ENCODE peak calls at places on chromosomes 16 and 17, in ten cellular contexts. N is endothelial cell of umbilical vein; T is sigmoid colon; H is lower lobe of right lung; X is fibroblast of lung; O is lung; E is thoracic aorta; P is H9; I is CD8-positive, alpha-beta T cell; G is osteoblast. U is an unnamed sample.

GRCh38 chr16:50298075-50298460 is 31.7 kb downstream of the ADCY7 start:
- DNase-seq in H (no peak), P (peak), O (no peak), N (no peak), T (peak), I (no peak), X (no peak), E (no peak), G (no peak), U (peak)

GRCh38 chr17:79024901-79025737 is 1.1 kb downstream of the C1QTNF1 start:
- DNase-seq in O (no peak), E (no peak), P (no peak), T (peak), H (no peak), N (no peak), I (no peak), X (no peak), G (peak), U (no peak)

GRCh38 chr16:57723170-57723569 is 12.4 kb upstream of the KATNB1 start:
- DNase-seq in P (peak), I (no peak), T (no peak), G (no peak), E (no peak), X (no peak), H (no peak), N (peak), O (no peak), U (no peak)

GRCh38 chr16:50756466-50756865 is 14.6 kb downstream of the CYLD start:
- DNase-seq in T (no peak), X (no peak), O (no peak), I (no peak), N (no peak), G (no peak), P (no peak), E (no peak), H (no peak), U (no peak)

GRCh38 chr16:82852388-82852998 is 225.7 kb downstream of the CDH13 start:
- DNase-seq in H (no peak), O (no peak), T (no peak), E (no peak), I (no peak), P (no peak), G (no peak), N (no peak), X (no peak), U (no peak)

GRCh38 chr16:2895813-2896212 is 12.8 kb downstream of the FLYWCH2 start:
- DNase-seq in T (no peak), E (no peak), N (no peak), G (peak), P (no peak), I (no peak), O (no peak), H (peak), X (no peak), U (peak)

GRCh38 chr16:49488336-49488735 is 114.7 kb downstream of the C16orf78 start:
- DNase-seq in H (peak), I (no peak), X (no peak), E (no peak), G (peak), T (peak), O (no peak), P (no peak), N (no peak), U (no peak)

GRCh38 chr16:10171225-10171624 is 11.0 kb downstream of the GRIN2A start:
- DNase-seq in N (no peak), X (no peak), O (no peak), E (no peak), H (no peak), T (no peak), G (no peak), P (no peak), I (no peak), U (no peak)

GRCh38 chr17:49442051-49442450 is 27.4 kb upstream of the PHB1 start:
- DNase-seq in E (no peak), G (no peak), I (no peak), P (no peak), N (no peak), O (no peak), X (no peak), H (no peak), T (no peak), U (no peak)

GRCh38 chr16:75043175-75043937 is 44.5 kb downstream of the ZNRF1 start:
- DNase-seq in P (no peak), X (no peak), T (no peak), N (peak), H (no peak), G (no peak), O (no peak), I (no peak), E (no peak), U (no peak)

GRCh38 chr16:24689128-24689527 is 40.3 kb upstream of the TNRC6A start:
- DNase-seq in P (peak), O (no peak), E (no peak), I (no peak), G (peak), H (no peak), N (peak), T (no peak), X (peak), U (no peak)

GRCh38 chr16:54325616-54326265 is 39.2 kb upstream of the IRX3 start:
- DNase-seq in H (no peak), G (no peak), O (no peak), P (no peak), N (no peak), T (peak), E (no peak), X (no peak), I (no peak), U (no peak)

GRCh38 chr16:2089676-2090480 is 42.1 kb downstream of the TSC2 start:
- DNase-seq in E (no peak), T (no peak), O (no peak), G (no peak), N (no peak), I (no peak), H (no peak), X (no peak), P (no peak), U (no peak)

GRCh38 chr16:50297301-50298074 is 31.1 kb downstream of the ADCY7 start:
- DNase-seq in P (peak), G (peak), N (no peak), T (peak), I (no peak), H (peak), X (no peak), E (no peak), O (no peak), U (peak)

GRCh38 chr16:69796285-69797118 is 34.4 kb downstream of the WWP2 start:
- DNase-seq in O (peak), G (peak), X (peak), H (no peak), I (no peak), T (peak), N (peak), E (no peak), P (peak), U (no peak)

GRCh38 chr17:42459983-42460300 is 1.3 kb downstream of the ATP6V0A1 start:
- DNase-seq in P (no peak), I (no peak), O (no peak), H (no peak), E (no peak), N (peak), G (peak), T (no peak), X (peak), U (no peak)

GRCh38 chr16:79810449-79811189 is 210.1 kb upstream of the MAF start:
- DNase-seq in O (no peak), T (no peak), P (no peak), G (no peak), H (no peak), E (no peak), I (no peak), N (no peak), X (no peak), U (no peak)

GRCh38 chr16:52488837-52489289 is 58.1 kb downstream of the TOX3 start:
- DNase-seq in N (no peak), H (no peak), P (no peak), X (no peak), T (no peak), O (no peak), G (no peak), E (no peak), I (no peak), U (no peak)

GRCh38 chr16:13793788-13794461 is 126.0 kb upstream of the ERCC4 start:
- DNase-seq in G (no peak), E (no peak), H (no peak), I (no peak), N (no peak), O (no peak), P (no peak), X (no peak), T (peak), U (no peak)

GRCh38 chr16:68417711-68418301 is 30.5 kb downstream of the SMPD3 start:
- DNase-seq in T (no peak), E (no peak), H (peak), I (peak), X (no peak), P (no peak), O (peak), G (no peak), N (peak), U (no peak)

GRCh38 chr17:1469231-1469852 is 13.3 kb upstream of the CRK start:
- DNase-seq in P (peak), X (no peak), G (peak), H (no peak), E (no peak), I (no peak), T (no peak), O (no peak), N (no peak), U (no peak)

GRCh38 chr17:78820841-78821240 is 19.8 kb downstream of the USP36 start:
- DNase-seq in E (no peak), O (no peak), P (no peak), T (no peak), H (peak), G (no peak), X (no peak), N (no peak), I (no peak), U (no peak)

GRCh38 chr17:72077326-72077960 is 43.4 kb upstream of the SOX9 start:
- DNase-seq in E (no peak), I (no peak), P (no peak), O (no peak), T (no peak), X (no peak), G (no peak), N (no peak), H (no peak), U (no peak)
- TF ChIP-seq CTCF in E (no peak), I (no peak), P (peak), O (no peak), T (no peak), X (peak), G (peak), N (no peak), H (no peak), U (no peak)

GRCh38 chr17:17827826-17828621 is 8.8 kb downstream of the SREBF1 start:
- DNase-seq in H (no peak), P (no peak), N (no peak), E (no peak), I (no peak), X (no peak), G (no peak), O (no peak), T (no peak), U (no peak)

GRCh38 chr17:17830740-17831207 is 6.0 kb downstream of the SREBF1 start:
- DNase-seq in P (no peak), N (no peak), T (no peak), X (no peak), O (no peak), G (no peak), I (no peak), H (no peak), E (no peak), U (no peak)

GRCh38 chr17:17831208-17832039 is 5.4 kb downstream of the SREBF1 start:
- DNase-seq in T (no peak), P (no peak), G (no peak), I (no peak), E (no peak), H (no peak), O (no peak), N (no peak), X (no peak), U (no peak)

GRCh38 chr17:17832040-17832363 is 4.8 kb downstream of the SREBF1 start:
- DNase-seq in I (no peak), N (no peak), E (no peak), T (no peak), G (no peak), H (no peak), X (no peak), P (no peak), O (no peak), U (no peak)

DNA sequence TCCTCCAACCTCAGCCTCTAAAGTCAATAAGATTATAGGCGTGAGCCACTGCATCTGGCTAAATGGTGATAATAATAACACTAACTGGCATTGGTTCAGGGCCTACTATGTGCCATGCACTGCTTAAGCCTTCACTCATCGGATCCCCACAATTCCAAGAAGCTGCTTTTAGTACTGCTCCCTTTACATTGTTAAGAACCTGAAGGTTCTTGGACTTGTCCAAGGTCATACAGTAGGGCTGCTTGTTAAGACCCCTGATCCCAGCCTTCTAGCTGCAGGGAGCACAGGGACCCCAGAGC is 6.6 kb downstream of the SREBF1 start:
- DNase-seq in O (no peak), N (no peak), H (no peak), G (no peak), P (no peak), X (no peak), E (no peak), I (no peak), T (no peak), U (no peak)
- H3K27ac ChIP-seq in O (no peak), N (no peak), H (no peak), G (no peak), P (no peak), X (no peak), E (no peak), I (no peak), T (peak), U (peak)

GRCh38 chr16:35102780-35103403 is 1643.5 kb downstream of the TP53TG3F start:
- DNase-seq in G (no peak), I (no peak), E (no peak), P (no peak), X (no peak), H (no peak), O (no peak), T (no peak), N (no peak), U (no peak)
- TF ChIP-seq CTCF in G (no peak), I (no peak), E (no peak), P (no peak), X (no peak), H (peak), O (no peak), T (no peak), N (no peak), U (no peak)

DNA sequence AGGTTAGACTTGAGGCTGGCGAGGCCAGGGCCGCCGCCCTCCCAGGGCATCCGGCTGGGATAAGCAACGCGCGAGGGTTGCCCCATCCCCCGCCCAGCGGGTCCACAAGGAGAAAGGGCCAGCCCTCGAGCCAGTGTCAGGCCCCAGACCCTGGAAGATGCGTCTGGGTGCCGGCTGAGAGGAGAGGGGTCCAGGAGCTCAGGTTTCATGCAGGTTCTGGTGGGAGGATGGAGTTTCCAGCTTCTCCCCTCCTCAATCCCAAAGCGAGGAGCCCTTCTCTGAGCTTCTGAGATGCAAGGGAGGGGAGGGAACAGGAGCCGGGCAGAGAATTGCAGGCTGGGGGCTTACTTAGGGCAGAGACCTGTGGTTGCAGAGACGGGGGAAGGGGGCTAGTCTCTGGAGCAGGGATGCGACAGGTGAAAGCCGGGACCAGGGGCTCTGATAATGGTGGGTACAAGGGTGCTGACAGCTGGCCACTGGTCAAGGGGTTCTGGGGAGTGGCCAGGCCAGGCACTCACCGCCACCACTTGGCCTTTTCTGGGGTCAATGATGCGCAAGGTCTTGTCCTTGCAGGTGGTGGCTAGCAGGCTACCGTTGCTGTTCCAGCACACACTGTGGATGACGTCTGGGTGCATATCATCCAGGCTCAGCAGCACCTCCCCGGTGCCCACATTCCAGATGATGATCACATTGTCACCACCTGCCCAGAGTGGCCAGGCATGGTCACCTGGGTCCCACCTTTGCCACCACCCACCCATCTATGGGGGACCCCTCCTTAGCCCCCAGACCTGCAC is 4.2 kb downstream of the CORO6 start:
- DNase-seq in H (no peak), I (no peak), N (no peak), X (no peak), T (peak), O (no peak), P (no peak), E (no peak), G (no peak), U (no peak)
- H3K27ac ChIP-seq in H (no peak), I (no peak), N (no peak), X (no peak), T (peak), O (peak), P (no peak), E (no peak), G (no peak), U (no peak)

GRCh38 chr16:66421891-66422290 is 5.2 kb upstream of the BEAN1 start:
- DNase-seq in I (no peak), N (no peak), P (no peak), E (no peak), O (no peak), H (no peak), X (no peak), T (peak), G (no peak), U (no peak)

GRCh38 chr16:66416981-66417700 is 10.0 kb upstream of the BEAN1 start:
- DNase-seq in H (no peak), T (no peak), P (no peak), I (no peak), E (no peak), O (no peak), X (no peak), G (no peak), N (no peak), U (no peak)

GRCh38 chr16:66418165-66418962 is 8.7 kb upstream of the BEAN1 start:
- DNase-seq in O (no peak), H (no peak), E (no peak), G (no peak), X (no peak), T (peak), P (no peak), I (no peak), N (no peak), U (no peak)

GRCh38 chr16:66420396-66420795 is 6.7 kb upstream of the BEAN1 start:
- DNase-seq in H (no peak), G (no peak), N (no peak), P (no peak), O (no peak), T (no peak), I (no peak), E (no peak), X (no peak), U (no peak)

DNA sequence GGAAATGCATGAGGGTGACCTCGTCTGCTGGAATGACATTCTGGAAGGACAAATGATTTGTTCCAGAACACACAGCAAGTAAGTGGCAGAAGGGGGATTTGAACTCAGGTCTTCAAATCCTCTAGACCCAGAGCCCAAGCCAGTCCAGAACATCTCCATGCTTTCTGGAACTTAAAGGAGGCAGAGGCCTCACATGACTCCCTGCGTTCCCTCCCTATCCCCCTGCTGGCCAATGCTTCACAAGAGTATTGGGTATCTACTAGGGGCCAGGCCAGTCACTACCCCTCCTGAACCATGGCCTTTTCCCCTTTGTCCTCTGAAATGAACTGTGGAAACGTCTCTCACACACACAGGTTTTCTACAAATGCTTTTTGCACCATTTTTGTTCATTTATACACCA is 7.6 kb upstream of the BEAN1 start:
- DNase-seq in I (no peak), P (peak), T (peak), G (no peak), H (no peak), N (no peak), E (no peak), O (no peak), X (no peak), U (no peak)
- TF ChIP-seq CTCF in I (no peak), P (peak), T (no peak), G (peak), H (no peak), N (no peak), E (no peak), O (no peak), X (no peak), U (no peak)

DNA sequence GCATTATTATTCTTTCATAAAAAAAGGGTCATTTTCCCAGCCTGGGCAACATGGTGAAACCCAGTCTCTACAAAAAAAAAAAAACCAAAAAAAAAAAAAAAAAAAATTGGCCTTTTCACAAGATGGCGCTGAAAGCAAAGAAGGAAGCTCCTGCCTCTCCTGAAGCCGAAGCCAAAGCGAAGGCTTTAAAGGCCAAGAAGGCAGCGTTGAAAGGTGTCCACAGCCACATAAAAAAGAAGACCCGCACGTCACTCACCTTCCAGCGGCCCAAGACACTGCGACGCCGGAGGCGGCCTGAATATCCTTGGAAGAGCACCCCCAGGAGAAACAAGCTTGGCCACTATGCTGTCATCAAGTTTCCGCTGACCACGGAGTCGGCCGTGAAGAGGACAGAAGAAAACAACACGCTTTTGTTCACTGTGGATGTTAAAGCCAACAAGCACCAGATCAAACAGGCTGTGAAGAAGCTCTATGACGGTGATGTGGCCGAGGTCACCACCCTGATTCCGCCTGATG is 4.9 kb upstream of the PGAP6 start:
- DNase-seq in N (no peak), X (peak), G (no peak), P (no peak), T (no peak), H (no peak), I (no peak), E (no peak), O (no peak), U (no peak)
- H3K27ac ChIP-seq in N (no peak), X (no peak), G (no peak), P (no peak), T (peak), H (no peak), I (no peak), E (no peak), O (no peak), U (no peak)

GRCh38 chr17:82914375-82914774 is 74.6 kb upstream of the ZNF750 start:
- DNase-seq in I (no peak), X (no peak), G (peak), T (no peak), O (no peak), H (peak), P (no peak), E (no peak), N (no peak), U (peak)
- TF ChIP-seq CTCF in I (no peak), X (peak), G (peak), T (no peak), O (no peak), H (peak), P (no peak), E (no peak), N (peak), U (peak)

GRCh38 chr17:40329981-40330794 is 21.2 kb downstream of the RARA start:
- DNase-seq in T (peak), N (no peak), I (no peak), G (peak), O (no peak), E (no peak), X (no peak), H (peak), P (no peak), U (no peak)
- H3K27ac ChIP-seq in T (peak), N (peak), I (no peak), G (no peak), O (peak), E (peak), X (peak), H (peak), P (no peak), U (peak)

U was measured in kidney.